ENCODE peak calls at places on chromosomes 13 and 19, in six cellular contexts. K is CD8-positive, alpha-beta memory T cell; C is right lobe of liver; T is stomach; X is neuronal stem cell; Y is foreskin keratinocyte. H is an unnamed sample. For H3K4me1 and H3K27me3, the result is how much of the 10 kb centered on the place peaks cover.

GRCh38 chr13:80009760-80010159 is 331.2 kb downstream of the SPRY2 start:
- DNase-seq in K (no peak), C (no peak), T (no peak), X (no peak), Y (no peak), H (no peak)

GRCh38 chr19:43452517-43453045 is 12.8 kb downstream of the LYPD3 start:
- DNase-seq in K (no peak), C (no peak), T (no peak), X (no peak), Y (peak), H (no peak)

GRCh38 chr19:4361152-4362037 is 18.0 kb downstream of the MPND start:
- DNase-seq in K (no peak), C (no peak), T (no peak), X (no peak), Y (no peak), H (no peak)

GRCh38 chr19:46727036-46727501 is 10.2 kb upstream of the PRKD2 start:
- DNase-seq in K (no peak), C (no peak), T (no peak), X (no peak), Y (no peak), H (no peak)

GRCh38 chr13:30868806-30869470 is 37.1 kb upstream of the MEDAG start:
- DNase-seq in K (no peak), C (no peak), T (no peak), X (no peak), Y (no peak), H (no peak)

GRCh38 chr19:38888876-38889275 is 10.5 kb downstream of the SIRT2 start:
- DNase-seq in K (no peak), C (no peak), T (no peak), X (no peak), Y (no peak), H (no peak)

GRCh38 chr13:44853641-44854040 is 135.6 kb downstream of the NUFIP1 start:
- DNase-seq in K (no peak), C (no peak), T (peak), X (no peak), Y (no peak), H (no peak)

GRCh38 chr19:48111280-48111679 is 663 bp upstream of the PLA2G4C start:
- DNase-seq in K (no peak), C (no peak), T (no peak), X (no peak), Y (no peak), H (no peak)

GRCh38 chr13:111939285-111940278 is 127.4 kb upstream of the SOX1 start:
- DNase-seq in K (no peak), C (no peak), T (peak), X (no peak), Y (no peak), H (no peak)

GRCh38 chr19:495440-496332 is 600 bp upstream of the MADCAM1 start:
- DNase-seq in K (no peak), C (no peak), T (no peak), X (no peak), Y (no peak), H (no peak)

GRCh38 chr13:24032252-24032651 is 128.3 kb upstream of the SPATA13 start:
- DNase-seq in K (no peak), C (no peak), T (no peak), X (no peak), Y (no peak), H (no peak)

GRCh38 chr13:46620029-46620428 is 67.1 kb downstream of the LRCH1 start:
- DNase-seq in K (no peak), C (no peak), T (no peak), X (no peak), Y (no peak), H (no peak)

GRCh38 chr19:16073988-16074387 is 2.3 kb upstream of the TPM4 start:
- DNase-seq in K (no peak), C (peak), T (no peak), X (no peak), Y (no peak), H (no peak)

GRCh38 chr19:2602391-2603181 is 99.9 kb downstream of the GNG7 start:
- DNase-seq in K (no peak), C (peak), T (peak), X (no peak), Y (peak), H (no peak)

GRCh38 chr13:27188239-27188638 is 16.6 kb upstream of the USP12 start:
- DNase-seq in K (no peak), C (no peak), T (no peak), X (no peak), Y (no peak), H (no peak)

GRCh38 chr13:94710881-94711560 is 1.3 kb downstream of the SOX21 start:
- DNase-seq in K (no peak), C (no peak), T (no peak), X (no peak), Y (no peak), H (no peak)

DNA sequence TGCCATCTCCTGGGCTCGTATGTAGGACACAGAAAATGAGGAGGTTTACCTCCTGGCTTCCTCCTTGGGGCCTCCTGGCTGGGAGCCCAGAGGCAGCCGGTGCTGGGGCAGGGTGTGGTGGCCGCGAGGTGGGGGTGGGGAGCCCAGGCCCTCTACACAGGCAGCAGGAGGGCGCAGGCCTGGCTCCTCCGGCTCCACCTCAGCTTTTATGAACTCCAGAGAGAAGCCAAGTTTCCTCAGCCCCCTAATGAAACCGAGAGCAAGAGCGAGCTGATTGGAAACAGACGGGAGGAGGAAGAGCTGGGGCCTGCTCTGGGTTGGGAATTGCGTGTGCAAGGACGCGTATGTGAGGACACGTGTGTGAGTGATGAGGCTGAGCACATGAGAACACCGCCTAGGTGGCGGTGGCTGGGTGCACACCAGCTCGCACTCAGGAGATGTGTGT is 23.1 kb downstream of the LYL1 start:
- DNase-seq in K (no peak), C (no peak), T (peak), X (no peak), Y (no peak), H (no peak)
- H3K27ac ChIP-seq in K (no peak), C (no peak), T (peak), X (no peak), Y (no peak), H (no peak)

DNA sequence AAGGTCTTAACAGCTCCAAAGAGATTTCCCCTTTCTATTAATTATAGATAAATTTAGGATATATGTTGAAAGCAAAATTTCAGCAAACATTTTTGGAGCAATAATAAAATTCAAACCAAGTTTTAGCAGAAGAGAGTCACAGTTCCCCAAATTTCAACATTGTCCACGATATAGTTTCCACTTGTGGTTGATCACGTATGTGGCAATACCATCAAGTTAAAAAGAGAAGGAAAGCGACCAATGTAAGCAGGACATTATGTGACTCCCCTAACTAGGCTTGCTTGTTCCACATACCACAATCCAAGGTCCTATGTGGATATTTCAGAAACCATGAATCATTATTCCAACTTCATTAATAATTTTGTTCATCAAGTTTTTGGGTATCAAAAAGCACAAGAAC is 52.8 kb downstream of the ELF1 start:
- DNase-seq in K (no peak), C (no peak), T (no peak), X (no peak), Y (no peak), H (no peak)
- H3K4me1 ChIP-seq in K (half or more), C (under half), T (half or more), X (under half), Y (under half), H (under half)

GRCh38 chr13:76860706-76861105 is 25.5 kb downstream of the KCTD12 start:
- DNase-seq in K (no peak), C (no peak), T (no peak), X (no peak), Y (peak), H (no peak)

GRCh38 chr13:76863022-76863421 is 23.2 kb downstream of the KCTD12 start:
- DNase-seq in K (no peak), C (no peak), T (no peak), X (no peak), Y (no peak), H (no peak)

GRCh38 chr13:76865109-76865508 is 21.1 kb downstream of the KCTD12 start:
- DNase-seq in K (no peak), C (no peak), T (no peak), X (no peak), Y (no peak), H (no peak)

GRCh38 chr13:76864259-76864658 is 21.9 kb downstream of the KCTD12 start:
- DNase-seq in K (no peak), C (no peak), T (no peak), X (no peak), Y (no peak), H (no peak)

GRCh38 chr13:76861859-76862258 is 24.3 kb downstream of the KCTD12 start:
- DNase-seq in K (no peak), C (no peak), T (no peak), X (no peak), Y (no peak), H (no peak)
- H3K27me3 ChIP-seq in K (under half), C (under half), T (under half), X (under half), Y (under half), H (under half)

GRCh38 chr19:10654610-10655456 is 687 bp downstream of the ILF3 start:
- DNase-seq in K (peak), C (peak), T (peak), X (peak), Y (no peak), H (peak)

GRCh38 chr19:10653732-10654609 is at the start of gene ILF3:
- DNase-seq in K (peak), C (peak), T (peak), X (peak), Y (peak), H (peak)

GRCh38 chr19:10653482-10653731 is 739 bp upstream of the ILF3 start:
- DNase-seq in K (no peak), C (no peak), T (no peak), X (no peak), Y (no peak), H (no peak)

GRCh38 chr19:10648360-10648759 is 5.8 kb upstream of the ILF3 start:
- DNase-seq in K (no peak), C (no peak), T (no peak), X (no peak), Y (no peak), H (no peak)

GRCh38 chr19:10651821-10652220 is 2.3 kb upstream of the ILF3 start:
- DNase-seq in K (no peak), C (no peak), T (no peak), X (no peak), Y (no peak), H (no peak)
- H3K27ac ChIP-seq in K (no peak), C (no peak), T (no peak), X (no peak), Y (no peak), H (no peak)

GRCh38 chr13:114126789-114127472 is 5.5 kb downstream of the RASA3 start:
- DNase-seq in K (no peak), C (peak), T (no peak), X (no peak), Y (no peak), H (no peak)

GRCh38 chr13:114129649-114130062 is 2.8 kb downstream of the RASA3 start:
- DNase-seq in K (no peak), C (no peak), T (no peak), X (no peak), Y (no peak), H (no peak)

GRCh38 chr13:114128348-114128623 is 4.1 kb downstream of the RASA3 start:
- DNase-seq in K (no peak), C (peak), T (no peak), X (no peak), Y (no peak), H (no peak)

GRCh38 chr13:114128624-114129522 is 3.5 kb downstream of the RASA3 start:
- DNase-seq in K (peak), C (peak), T (peak), X (no peak), Y (no peak), H (no peak)

DNA sequence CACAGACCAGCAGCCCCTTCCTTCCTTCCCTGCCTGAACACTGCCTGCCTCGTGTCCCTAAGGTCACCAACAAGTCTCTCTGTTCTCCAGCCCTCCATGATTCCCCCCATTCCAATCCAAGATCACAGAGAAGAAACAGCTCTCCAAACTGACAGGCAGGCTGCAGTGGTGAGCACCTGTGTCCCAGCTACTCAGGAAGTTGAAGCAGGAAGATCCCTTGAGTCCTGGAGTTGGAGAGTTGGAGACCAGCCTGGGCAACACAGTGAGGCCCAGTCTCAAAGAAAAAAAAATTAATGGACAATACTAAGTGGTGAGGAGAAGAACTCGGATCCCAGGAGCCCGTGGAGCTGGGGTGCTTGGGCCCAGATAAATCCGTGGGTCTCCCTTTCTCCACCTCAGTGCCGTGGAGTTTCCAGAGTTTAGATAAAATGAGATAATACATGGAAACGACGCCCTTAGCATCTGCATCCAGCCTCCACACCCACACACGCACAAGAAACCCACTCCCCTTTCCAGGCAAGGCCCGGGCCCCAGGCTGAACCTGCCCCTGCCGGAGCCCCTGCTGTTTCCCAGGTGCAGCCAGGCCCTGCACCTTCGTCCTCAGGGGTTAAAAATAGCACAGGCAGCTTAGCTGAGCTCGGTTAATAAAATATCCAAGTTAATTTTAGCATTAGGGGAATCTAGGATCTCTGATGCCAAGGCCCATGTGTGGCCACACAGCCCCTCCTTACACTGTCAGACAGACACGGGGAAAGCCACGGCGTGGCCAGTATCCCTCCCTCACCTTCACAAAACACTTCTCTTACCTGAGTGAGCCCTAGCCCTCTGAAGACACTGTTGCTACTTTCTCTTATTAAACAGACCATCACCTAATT is 4.7 kb downstream of the RASA3 start:
- DNase-seq in K (no peak), C (no peak), T (no peak), X (no peak), Y (no peak), H (no peak)
- H3K4me1 ChIP-seq in K (half or more), C (under half), T (half or more), X (under half), Y (under half), H (under half)

DNA sequence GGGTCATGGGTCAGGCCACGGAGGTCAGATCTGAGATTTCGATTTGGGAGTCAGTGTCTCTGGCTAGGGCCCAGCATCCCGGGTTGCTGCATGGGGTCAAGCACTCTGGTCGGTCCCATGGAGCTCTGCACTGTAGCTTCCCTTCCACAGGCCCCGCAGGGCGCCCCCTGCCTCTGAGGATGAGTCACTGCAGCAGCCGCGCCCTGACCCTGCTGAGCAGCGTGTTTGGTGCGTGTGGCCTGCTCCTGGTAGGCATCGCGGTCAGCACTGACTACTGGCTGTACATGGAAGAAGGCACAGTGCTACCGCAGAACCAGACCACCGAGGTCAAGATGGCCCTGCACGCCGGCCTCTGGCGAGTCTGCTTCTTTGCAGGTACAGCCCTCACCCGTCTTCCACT is 3.6 kb downstream of the CACNG7 start:
- DNase-seq in K (no peak), C (no peak), T (no peak), X (no peak), Y (no peak), H (no peak)
- H3K27me3 ChIP-seq in K (under half), C (under half), T (under half), X (under half), Y (under half), H (under half)

DNA sequence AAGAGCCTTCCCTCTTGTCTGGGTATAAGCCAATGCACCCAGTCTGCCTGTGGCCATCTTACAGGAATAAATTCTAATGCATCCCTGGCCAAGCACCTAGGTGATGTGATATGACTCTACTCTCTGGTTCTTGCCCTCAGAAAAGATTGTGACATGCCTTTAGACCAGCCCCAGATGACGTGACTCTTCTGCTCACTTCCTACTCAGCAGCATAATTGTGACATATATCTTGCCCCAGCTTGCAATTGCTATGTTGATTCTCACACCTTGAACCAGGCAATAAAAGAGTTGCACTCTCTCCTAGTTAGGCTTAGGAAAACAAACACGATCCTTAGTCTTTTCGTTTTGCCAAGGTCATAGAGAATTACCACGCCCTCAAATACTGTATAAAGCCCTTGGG is 13.3 kb upstream of the ZNF726 start:
- DNase-seq in K (no peak), C (no peak), T (no peak), X (no peak), Y (no peak), H (no peak)
- H3K27ac ChIP-seq in K (no peak), C (no peak), T (no peak), X (no peak), Y (no peak), H (no peak)

H was measured in iPS DF 6.9.